ENCODE peak calls at places on chromosomes 2 and 18, in seven cellular contexts. Y, Z, A, N, D, H and V are unnamed samples.

GRCh38 chr2:100070078-100070477 is 72.3 kb downstream of the AFF3 start:
- DNase-seq in Y (peak), Z (no peak), A (no peak), N (peak), D (no peak), H (no peak), V (no peak)

GRCh38 chr2:97693476-97693875 is 19.9 kb upstream of the ZAP70 start:
- DNase-seq in Y (no peak), Z (no peak), A (no peak), N (peak), D (no peak), H (no peak), V (no peak)

GRCh38 chr2:53877556-53877955 is 17.8 kb upstream of the GPR75 start:
- DNase-seq in Y (no peak), Z (no peak), A (no peak), N (no peak), D (no peak), H (no peak), V (no peak)

GRCh38 chr2:195356026-195356425 is 301.0 kb upstream of the SLC39A10 start:
- DNase-seq in Y (no peak), Z (no peak), A (no peak), N (no peak), D (no peak), H (no peak), V (no peak)

GRCh38 chr2:180943275-180943674 is 37.1 kb upstream of the UBE2E3 start:
- DNase-seq in Y (no peak), Z (no peak), A (no peak), N (no peak), D (no peak), H (no peak), V (no peak)

GRCh38 chr2:106057206-106057605 is 136.9 kb downstream of the UXS1 start:
- DNase-seq in Y (no peak), Z (no peak), A (no peak), N (no peak), D (no peak), H (no peak), V (no peak)

GRCh38 chr18:49041677-49042570 is 91.2 kb upstream of the SMAD7 start:
- DNase-seq in Y (no peak), Z (peak), A (peak), N (peak), D (peak), H (peak), V (no peak)

GRCh38 chr2:54459037-54459441 is 2.9 kb downstream of the SPTBN1 start:
- DNase-seq in Y (no peak), Z (peak), A (peak), N (peak), D (no peak), H (no peak), V (no peak)

GRCh38 chr2:133569416-133569815 is 1.2 kb upstream of the NCKAP5 start:
- DNase-seq in Y (no peak), Z (no peak), A (no peak), N (no peak), D (no peak), H (no peak), V (no peak)

GRCh38 chr2:127067620-127068350 is 39.2 kb downstream of the BIN1 start:
- DNase-seq in Y (no peak), Z (peak), A (peak), N (peak), D (peak), H (peak), V (peak)

GRCh38 chr2:232142049-232142448 is 180.5 kb downstream of the DIS3L2 start:
- DNase-seq in Y (no peak), Z (peak), A (peak), N (peak), D (peak), H (peak), V (no peak)

GRCh38 chr2:105111365-105112150 is 73.7 kb downstream of the MRPS9 start:
- DNase-seq in Y (no peak), Z (no peak), A (no peak), N (no peak), D (no peak), H (no peak), V (no peak)

GRCh38 chr2:150557020-150557644 is 69.7 kb upstream of the RND3 start:
- DNase-seq in Y (no peak), Z (peak), A (no peak), N (no peak), D (no peak), H (no peak), V (no peak)

GRCh38 chr2:235305678-235306077 is 188.2 kb upstream of the AGAP1 start:
- DNase-seq in Y (no peak), Z (no peak), A (no peak), N (no peak), D (no peak), H (no peak), V (no peak)

GRCh38 chr2:54258171-54258570 is 2.1 kb upstream of the TSPYL6 start:
- DNase-seq in Y (no peak), Z (no peak), A (no peak), N (peak), D (no peak), H (no peak), V (no peak)

GRCh38 chr2:147634801-147635200 is 210.0 kb upstream of the ACVR2A start:
- DNase-seq in Y (no peak), Z (no peak), A (no peak), N (no peak), D (no peak), H (no peak), V (no peak)

GRCh38 chr18:2654105-2654827 is 1.3 kb upstream of the SMCHD1 start:
- DNase-seq in Y (no peak), Z (peak), A (no peak), N (no peak), D (no peak), H (no peak), V (no peak)

GRCh38 chr18:2654828-2655152 is 736 bp upstream of the SMCHD1 start:
- DNase-seq in Y (no peak), Z (no peak), A (peak), N (peak), D (no peak), H (no peak), V (no peak)

GRCh38 chr18:2653467-2653866 is 2.1 kb upstream of the SMCHD1 start:
- DNase-seq in Y (no peak), Z (no peak), A (no peak), N (no peak), D (no peak), H (no peak), V (no peak)

GRCh38 chr18:2655153-2655953 is at the start of gene SMCHD1:
- DNase-seq in Y (no peak), Z (peak), A (peak), N (peak), D (peak), H (peak), V (peak)

GRCh38 chr18:2651981-2652380 is 3.5 kb upstream of the SMCHD1 start:
- DNase-seq in Y (no peak), Z (no peak), A (no peak), N (no peak), D (no peak), H (no peak), V (no peak)
- H3K4me3 ChIP-seq in Y (no peak), Z (no peak), A (no peak), N (no peak), D (no peak), H (no peak), V (no peak)

DNA sequence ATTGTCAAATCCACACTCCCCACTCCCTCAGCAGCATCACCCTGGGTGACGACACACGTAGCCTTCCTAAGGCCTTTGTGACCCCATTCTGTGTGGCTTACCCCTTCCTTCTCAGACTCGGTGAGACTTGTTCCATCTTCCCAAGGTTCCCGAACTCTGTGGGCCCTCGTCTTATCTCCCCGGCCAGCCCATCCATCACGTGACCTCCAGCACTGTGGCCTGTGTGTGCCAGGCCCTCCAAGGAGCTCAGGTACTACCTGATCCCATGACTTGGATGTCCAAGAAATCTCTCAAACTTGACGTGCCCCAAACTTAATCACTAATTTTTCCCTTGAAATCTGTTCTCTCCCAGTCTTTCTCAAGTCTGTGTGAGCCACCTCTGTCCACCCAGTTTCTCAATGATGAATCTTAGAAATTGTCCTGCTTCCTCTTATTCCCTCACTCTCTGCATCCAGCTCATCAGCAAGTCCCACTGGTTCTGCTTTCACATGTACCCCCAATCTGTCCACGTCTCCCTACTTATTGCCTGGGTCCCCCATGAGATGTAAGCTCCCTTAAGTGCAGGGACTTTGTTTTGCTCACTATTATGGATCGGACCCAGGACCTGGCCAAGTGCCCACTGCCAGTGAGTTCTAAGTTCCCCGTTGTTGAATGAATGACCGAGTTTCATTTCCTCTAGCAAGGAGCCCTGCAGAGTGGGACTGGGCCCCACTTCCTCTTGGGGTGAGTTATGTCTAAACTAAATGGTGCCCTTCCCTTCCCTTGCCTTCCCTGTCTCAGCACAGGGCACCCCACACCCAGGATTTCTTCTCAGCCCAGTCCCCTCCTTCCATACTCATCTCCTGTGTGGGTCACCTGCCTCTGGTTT is 195.0 kb upstream of the HS6ST1 start:
- DNase-seq in Y (no peak), Z (no peak), A (no peak), N (no peak), D (peak), H (no peak), V (peak)
- H3K4me3 ChIP-seq in Y (no peak), Z (no peak), A (no peak), N (no peak), D (no peak), H (no peak), V (no peak)

DNA sequence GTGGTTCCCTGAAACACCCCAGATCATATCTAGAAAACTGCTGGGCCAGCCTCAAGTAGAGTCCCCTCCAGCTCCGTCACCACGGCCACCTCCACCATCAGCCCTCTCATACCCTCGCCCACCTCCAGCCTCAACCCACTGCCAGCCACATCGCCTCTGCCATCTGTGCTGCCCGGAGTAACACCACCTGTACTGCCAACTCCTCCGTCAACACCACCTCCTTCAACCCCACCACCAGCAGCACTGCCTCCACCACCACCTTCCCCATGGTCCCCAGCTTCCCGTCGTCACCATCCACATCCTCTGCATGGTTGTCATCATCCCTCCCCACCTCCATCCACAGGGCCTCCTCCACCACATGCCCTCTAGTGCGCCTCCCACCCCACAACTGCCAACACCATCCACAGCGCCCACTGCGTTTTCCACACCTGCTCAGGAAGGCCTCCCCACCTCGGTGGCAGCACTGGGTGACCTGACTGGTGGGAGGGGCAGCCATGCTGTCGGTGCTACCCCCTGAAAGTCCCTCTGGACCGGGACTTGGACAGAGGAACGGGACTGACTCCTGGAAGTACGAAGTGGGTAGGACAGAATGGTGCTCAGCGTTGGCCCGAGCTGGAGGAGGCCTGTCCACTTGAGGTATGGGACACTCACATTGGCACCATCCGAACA is 1.6 kb downstream of the SNED1 start:
- DNase-seq in Y (no peak), Z (no peak), A (no peak), N (no peak), D (no peak), H (peak), V (peak)
- H3K4me3 ChIP-seq in Y (peak), Z (peak), A (no peak), N (peak), D (peak), H (peak), V (peak)

GRCh38 chr2:74498500-74499268 is 719 bp downstream of the LBX2 start:
- DNase-seq in Y (no peak), Z (peak), A (peak), N (no peak), D (no peak), H (no peak), V (peak)

GRCh38 chr2:74499269-74499939 is at the start of gene LBX2:
- DNase-seq in Y (no peak), Z (peak), A (no peak), N (peak), D (no peak), H (peak), V (peak)

GRCh38 chr2:74495440-74495839 is 4.0 kb downstream of the LBX2 start:
- DNase-seq in Y (no peak), Z (no peak), A (no peak), N (no peak), D (no peak), H (no peak), V (no peak)

GRCh38 chr2:74497777-74498499 is 1.5 kb downstream of the LBX2 start:
- DNase-seq in Y (no peak), Z (no peak), A (no peak), N (no peak), D (no peak), H (no peak), V (peak)

DNA sequence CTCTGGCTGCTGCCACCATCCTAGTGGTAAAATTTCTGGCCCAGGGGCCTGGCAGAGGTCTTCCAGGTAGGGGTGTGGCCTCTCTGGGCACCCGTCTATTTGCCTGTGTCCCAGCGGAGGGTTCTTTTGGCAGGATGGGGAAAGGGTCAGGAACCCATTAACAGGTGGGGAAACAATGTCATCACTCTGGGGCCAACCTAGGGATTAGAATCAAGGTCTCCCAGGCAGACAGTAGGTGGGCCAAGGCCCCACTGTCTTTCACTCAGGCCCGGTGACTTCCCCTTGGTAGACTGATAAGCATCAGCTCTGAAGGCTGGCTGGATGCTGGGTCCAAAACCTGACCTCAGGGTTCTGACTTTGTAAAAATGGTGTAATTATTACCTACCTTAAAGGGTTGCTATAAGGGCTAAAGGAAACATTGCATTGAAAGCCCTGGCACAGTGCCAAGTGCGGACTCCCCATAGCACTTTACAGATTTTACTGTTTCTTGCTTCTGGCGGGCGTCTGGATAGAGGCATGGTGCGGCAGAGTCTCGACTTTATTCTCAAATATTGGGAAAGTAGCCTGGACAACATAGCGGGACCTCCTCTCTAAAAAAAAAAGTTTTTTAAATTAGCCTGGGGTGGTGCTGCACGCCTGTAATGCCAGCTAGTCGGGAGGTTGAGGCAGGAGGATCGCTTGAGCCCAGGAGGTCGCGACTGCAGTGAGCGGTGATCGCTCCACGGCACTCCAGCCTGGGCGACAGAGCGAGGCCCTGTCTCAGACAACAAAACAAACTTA is 2.2 kb downstream of the LBX2 start:
- DNase-seq in Y (no peak), Z (no peak), A (no peak), N (no peak), D (no peak), H (no peak), V (peak)
- H3K4me3 ChIP-seq in Y (no peak), Z (no peak), A (no peak), N (no peak), D (no peak), H (no peak), V (peak)

GRCh38 chr2:16080516-16080915 is 140.2 kb downstream of the MYCN start:
- DNase-seq in Y (no peak), Z (no peak), A (no peak), N (no peak), D (no peak), H (no peak), V (no peak)
- H3K4me3 ChIP-seq in Y (no peak), Z (no peak), A (no peak), N (no peak), D (no peak), H (no peak), V (no peak)